ENCODE peak calls at places on chromosomes 7 and 10, in four cellular contexts. B, H, O and I are unnamed samples.

GRCh38 chr7:130297628-130298027 is 4.7 kb downstream of the CPA4 start:
- DNase-seq in B (no peak), H (no peak), O (no peak), I (no peak)

GRCh38 chr10:122525788-122526187 is 34.8 kb upstream of the DMBT1 start:
- DNase-seq in B (peak), H (no peak), O (no peak), I (no peak)

GRCh38 chr7:95199779-95200558 is 124.4 kb downstream of the PON1 start:
- DNase-seq in B (peak), H (no peak), O (no peak), I (peak)

GRCh38 chr10:3141361-3142005 is 31.1 kb downstream of the PITRM1 start:
- DNase-seq in B (no peak), H (no peak), O (no peak), I (no peak)

GRCh38 chr10:12214763-12215218 is 18.8 kb downstream of the CDC123 start:
- DNase-seq in B (peak), H (no peak), O (no peak), I (peak)

GRCh38 chr10:115272482-115272881 is 179.3 kb downstream of the ATRNL1 start:
- DNase-seq in B (no peak), H (no peak), O (no peak), I (no peak)

GRCh38 chr7:149302222-149302621 is 40.2 kb downstream of the ZNF783 start:
- DNase-seq in B (no peak), H (no peak), O (no peak), I (peak)

GRCh38 chr7:86939197-86939814 is 120.1 kb downstream of the ELAPOR2 start:
- DNase-seq in B (peak), H (no peak), O (peak), I (no peak)

GRCh38 chr7:33806284-33807157 is 98.8 kb upstream of the BMPER start:
- DNase-seq in B (no peak), H (peak), O (no peak), I (no peak)

GRCh38 chr10:47381427-47382379 is 2.4 kb downstream of the ZNF488 start:
- DNase-seq in B (peak), H (no peak), O (no peak), I (no peak)

GRCh38 chr7:71389976-71390375 is 258.0 kb downstream of the GALNT17 start:
- DNase-seq in B (no peak), H (no peak), O (no peak), I (no peak)

GRCh38 chr10:19245889-19246841 is 197.6 kb downstream of the MALRD1 start:
- DNase-seq in B (no peak), H (no peak), O (no peak), I (no peak)

GRCh38 chr10:72875250-72876055 is 18.1 kb upstream of the OIT3 start:
- DNase-seq in B (no peak), H (no peak), O (peak), I (peak)

GRCh38 chr10:69861251-69862240 is 59.8 kb downstream of the COL13A1 start:
- DNase-seq in B (no peak), H (no peak), O (peak), I (no peak)

GRCh38 chr7:6508539-6508938 is 42.7 kb downstream of the GRID2IP start:
- DNase-seq in B (no peak), H (no peak), O (no peak), I (no peak)

GRCh38 chr10:71727429-71728217 is 8.0 kb upstream of the C10orf105 start:
- DNase-seq in B (no peak), H (peak), O (no peak), I (peak)

GRCh38 chr7:97075928-97076327 is 41.6 kb upstream of the SDHAF3 start:
- DNase-seq in B (no peak), H (no peak), O (no peak), I (no peak)

GRCh38 chr10:116521424-116522305 is 24.1 kb upstream of the PNLIP start:
- DNase-seq in B (peak), H (no peak), O (no peak), I (peak)

GRCh38 chr10:88117869-88118632 is 254.6 kb downstream of the PTEN start:
- DNase-seq in B (no peak), H (no peak), O (no peak), I (no peak)

GRCh38 chr7:27424749-27425148 is 182.1 kb downstream of the EVX1 start:
- DNase-seq in B (no peak), H (no peak), O (no peak), I (no peak)

GRCh38 chr10:483266-483665 is 206.2 kb downstream of the DIP2C start:
- DNase-seq in B (no peak), H (no peak), O (no peak), I (no peak)

GRCh38 chr7:41880107-41880506 is 177.2 kb upstream of the INHBA start:
- DNase-seq in B (no peak), H (no peak), O (no peak), I (no peak)

GRCh38 chr10:71694567-71694968 is 25.0 kb downstream of the C10orf105 start:
- DNase-seq in B (no peak), H (no peak), O (peak), I (peak)

GRCh38 chr7:47100815-47101435 is 481.0 kb downstream of the TNS3 start:
- DNase-seq in B (peak), H (peak), O (peak), I (no peak)

GRCh38 chr7:157694389-157694665 is 357.5 kb downstream of the DNAJB6 start:
- DNase-seq in B (no peak), H (no peak), O (no peak), I (no peak)

GRCh38 chr10:81873932-81874816 is 820 bp upstream of the NRG3 start:
- DNase-seq in B (peak), H (peak), O (no peak), I (peak)

GRCh38 chr7:142916508-142916907 is 17.0 kb downstream of the TRPV5 start:
- DNase-seq in B (no peak), H (no peak), O (no peak), I (no peak)

GRCh38 chr7:142868188-142868811 is 13.4 kb downstream of the EPHB6 start:
- DNase-seq in B (no peak), H (no peak), O (no peak), I (no peak)

GRCh38 chr7:101882595-101883564 is 65.5 kb downstream of the CUX1 start:
- DNase-seq in B (peak), H (peak), O (no peak), I (no peak)

GRCh38 chr10:131855396-131855762 is 45.4 kb upstream of the PPP2R2D start:
- DNase-seq in B (no peak), H (no peak), O (no peak), I (no peak)

GRCh38 chr10:32253300-32253699 is 93.7 kb downstream of the EPC1 start:
- DNase-seq in B (no peak), H (no peak), O (no peak), I (no peak)

GRCh38 chr7:117682681-117683385 is 190.4 kb downstream of the CTTNBP2 start:
- DNase-seq in B (no peak), H (no peak), O (no peak), I (no peak)

GRCh38 chr7:32154797-32155196 is 84.6 kb upstream of the PDE1C start:
- DNase-seq in B (no peak), H (peak), O (no peak), I (no peak)

GRCh38 chr7:84786073-84786472 is 400.8 kb downstream of the SEMA3D start:
- DNase-seq in B (no peak), H (no peak), O (no peak), I (no peak)

GRCh38 chr7:158821173-158822021 is 7.9 kb downstream of the ESYT2 start:
- DNase-seq in B (no peak), H (no peak), O (no peak), I (no peak)

GRCh38 chr7:39609084-39609461 is 14.3 kb upstream of the RALA start:
- DNase-seq in B (peak), H (no peak), O (no peak), I (no peak)

GRCh38 chr7:21941570-21942224 is 4.0 kb downstream of the CDCA7L start:
- DNase-seq in B (no peak), H (no peak), O (no peak), I (no peak)

GRCh38 chr10:17062009-17062408 is 67.6 kb downstream of the CUBN start:
- DNase-seq in B (no peak), H (no peak), O (no peak), I (no peak)

GRCh38 chr7:115153770-115154468 is 232.0 kb downstream of the MDFIC start:
- DNase-seq in B (no peak), H (no peak), O (no peak), I (no peak)

DNA sequence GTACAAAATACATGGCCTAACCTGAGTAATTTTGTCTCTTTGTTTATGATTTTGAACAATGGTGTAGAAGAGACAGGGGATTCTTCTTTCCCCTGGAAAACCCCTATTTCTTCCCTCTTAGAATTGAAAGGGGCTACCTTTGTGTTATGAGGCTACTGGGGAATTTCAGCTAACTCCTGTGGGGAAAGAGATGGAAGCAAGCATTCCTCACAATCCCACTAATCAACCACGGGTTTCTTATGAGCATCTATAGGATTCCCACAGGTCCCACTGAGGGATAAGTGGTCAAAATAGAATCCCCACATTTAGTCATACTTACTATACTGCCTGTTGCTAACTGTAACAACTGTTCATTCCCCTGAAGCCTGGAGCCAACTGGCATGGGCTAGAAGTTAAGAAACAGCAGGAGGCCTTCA is 32.2 kb upstream of the ITGB8 start:
- DNase-seq in B (no peak), H (no peak), O (no peak), I (no peak)
- TF ChIP-seq CTCF in B (no peak), H (no peak), O (no peak), I (no peak)

GRCh38 chr10:101047268-101047667 is 14.5 kb upstream of the KAZALD1 start:
- DNase-seq in B (no peak), H (no peak), O (no peak), I (no peak)
- TF ChIP-seq CTCF in B (no peak), H (no peak), O (no peak), I (no peak)

DNA sequence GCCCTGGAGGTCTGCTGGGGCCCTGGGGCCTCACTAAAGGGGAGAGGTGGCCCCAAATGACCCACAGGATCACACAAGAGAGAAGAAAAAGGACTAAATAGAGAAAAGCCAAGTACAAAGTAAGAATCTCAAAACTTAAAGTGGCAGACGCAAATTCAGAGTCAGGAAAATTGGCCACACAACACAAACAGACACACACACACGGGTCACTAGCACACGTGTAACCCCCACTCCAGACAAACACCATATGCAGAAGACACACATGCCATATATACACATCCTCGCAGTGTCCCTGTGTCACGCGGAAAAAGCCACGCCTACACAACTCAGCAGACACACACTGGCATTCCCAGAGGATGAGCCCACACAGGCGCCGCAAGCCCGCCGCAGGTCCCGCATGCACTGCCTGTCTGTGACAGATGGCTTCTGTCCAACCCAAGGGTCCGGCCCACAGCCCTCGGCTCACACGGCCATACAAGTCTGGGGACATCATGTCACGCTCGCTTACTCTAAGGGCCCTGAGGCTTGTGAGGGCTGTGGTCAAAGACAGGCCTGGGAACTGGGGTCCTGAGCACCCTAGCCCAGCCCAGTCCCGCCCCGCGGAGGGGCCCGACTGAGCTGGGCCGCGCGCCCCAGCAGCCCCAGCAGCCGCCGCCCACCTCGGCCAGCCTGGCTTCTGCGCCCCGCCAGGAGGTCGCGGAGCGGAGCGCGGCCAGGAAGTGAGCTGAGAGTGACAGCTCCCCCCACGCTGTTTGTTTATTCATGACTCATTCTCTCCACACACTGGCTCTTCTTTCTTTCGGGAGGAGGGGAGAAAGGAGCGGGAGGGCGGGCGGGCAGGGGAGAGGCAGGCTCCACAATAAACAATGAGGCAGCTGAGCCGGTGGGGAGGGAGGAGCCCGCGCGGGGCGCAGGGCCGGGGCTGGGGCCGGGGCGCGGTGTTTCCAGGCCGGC is 95.5 kb upstream of the ZMIZ1 start:
- DNase-seq in B (peak), H (peak), O (peak), I (peak)
- TF ChIP-seq CTCF in B (no peak), H (no peak), O (no peak), I (no peak)

GRCh38 chr10:30447125-30447799 is 13.3 kb downstream of the MAP3K8 start:
- DNase-seq in B (no peak), H (no peak), O (no peak), I (no peak)
- TF ChIP-seq CTCF in B (no peak), H (no peak), O (no peak), I (no peak)